ENCODE peak calls at places on chromosomes 3 and 15, in nine cellular contexts. One of them, this sample, is unnamed.
A peak's percentile ranks its signal among the peaks of the same experiment; 100 is the strongest.

GRCh38 chr15:32718082-32718821 is 448 bp downstream of the GREM1 start:
- DNase-seq in left ventricle myocardium inferior: no peak
- DNase-seq in transverse colon: peak; percentile 17
- DNase-seq in stomach: no peak
- DNase-seq in CD8-positive, alpha-beta T cell: no peak
- DNase-seq in lung: no peak
- DNase-seq in astrocyte: no peak
- DNase-seq in Peyer's patch: no peak
- DNase-seq in aorta: no peak
- DNase-seq in this sample: peak; percentile 38

GRCh38 chr3:133535971-133536634 is 37.4 kb upstream of the CDV3 start:
- DNase-seq in lung: no peak
- DNase-seq in left ventricle myocardium inferior: no peak
- DNase-seq in aorta: no peak
- DNase-seq in astrocyte: peak; percentile 89
- DNase-seq in CD8-positive, alpha-beta T cell: no peak
- DNase-seq in Peyer's patch: no peak
- DNase-seq in stomach: peak; percentile 63
- DNase-seq in transverse colon: peak; percentile 27
- DNase-seq in this sample: no peak

GRCh38 chr15:41494922-41495735 is 1.5 kb downstream of the ITPKA start:
- DNase-seq in aorta: no peak
- DNase-seq in stomach: peak; percentile 40
- DNase-seq in left ventricle myocardium inferior: no peak
- DNase-seq in CD8-positive, alpha-beta T cell: no peak
- DNase-seq in lung: no peak
- DNase-seq in astrocyte: no peak
- DNase-seq in transverse colon: no peak
- DNase-seq in Peyer's patch: peak; percentile 63
- DNase-seq in this sample: no peak

GRCh38 chr3:4977001-4977888 is 2.0 kb upstream of the BHLHE40 start:
- DNase-seq in aorta: peak; percentile 92
- DNase-seq in CD8-positive, alpha-beta T cell: peak; percentile 45
- DNase-seq in transverse colon: peak; percentile 79
- DNase-seq in lung: peak; percentile 83
- DNase-seq in stomach: peak; percentile 75
- DNase-seq in Peyer's patch: peak; percentile 89
- DNase-seq in astrocyte: peak; percentile 82
- DNase-seq in left ventricle myocardium inferior: peak; percentile 91
- DNase-seq in this sample: peak; percentile 80

GRCh38 chr3:141268281-141268680 is 36.7 kb downstream of the PXYLP1 start:
- DNase-seq in lung: no peak
- DNase-seq in Peyer's patch: no peak
- DNase-seq in transverse colon: no peak
- DNase-seq in left ventricle myocardium inferior: no peak
- DNase-seq in astrocyte: no peak
- DNase-seq in stomach: no peak
- DNase-seq in CD8-positive, alpha-beta T cell: no peak
- DNase-seq in aorta: no peak
- DNase-seq in this sample: no peak

GRCh38 chr3:195028877-195029606 is 241.9 kb downstream of the XXYLT1 start:
- DNase-seq in astrocyte: no peak
- DNase-seq in stomach: peak; percentile 40
- DNase-seq in left ventricle myocardium inferior: peak; percentile 42
- DNase-seq in transverse colon: no peak
- DNase-seq in Peyer's patch: peak; percentile 25
- DNase-seq in aorta: no peak
- DNase-seq in lung: no peak
- DNase-seq in CD8-positive, alpha-beta T cell: no peak
- DNase-seq in this sample: no peak

GRCh38 chr3:41974223-41974622 is 12.3 kb upstream of the ULK4 start:
- DNase-seq in transverse colon: no peak
- DNase-seq in stomach: no peak
- DNase-seq in left ventricle myocardium inferior: no peak
- DNase-seq in lung: no peak
- DNase-seq in CD8-positive, alpha-beta T cell: no peak
- DNase-seq in aorta: no peak
- DNase-seq in astrocyte: no peak
- DNase-seq in Peyer's patch: no peak
- DNase-seq in this sample: no peak

GRCh38 chr3:71987089-71987735 is 202.3 kb upstream of the PROK2 start:
- DNase-seq in CD8-positive, alpha-beta T cell: no peak
- DNase-seq in stomach: no peak
- DNase-seq in left ventricle myocardium inferior: no peak
- DNase-seq in aorta: no peak
- DNase-seq in transverse colon: no peak
- DNase-seq in astrocyte: no peak
- DNase-seq in lung: no peak
- DNase-seq in Peyer's patch: no peak
- DNase-seq in this sample: peak; percentile 27

GRCh38 chr3:188051801-188052228 is 102.1 kb upstream of the LPP start:
- DNase-seq in stomach: no peak
- DNase-seq in transverse colon: peak; percentile 43
- DNase-seq in aorta: peak; percentile 75
- DNase-seq in lung: no peak
- DNase-seq in left ventricle myocardium inferior: peak; percentile 55
- DNase-seq in CD8-positive, alpha-beta T cell: no peak
- DNase-seq in astrocyte: peak; percentile 57
- DNase-seq in Peyer's patch: peak; percentile 57
- DNase-seq in this sample: peak; percentile 55

GRCh38 chr3:188053710-188054379 is 100.1 kb upstream of the LPP start:
- DNase-seq in aorta: no peak
- DNase-seq in stomach: no peak
- DNase-seq in transverse colon: no peak
- DNase-seq in Peyer's patch: no peak
- DNase-seq in left ventricle myocardium inferior: no peak
- DNase-seq in astrocyte: no peak
- DNase-seq in CD8-positive, alpha-beta T cell: no peak
- DNase-seq in lung: no peak
- DNase-seq in this sample: no peak

GRCh38 chr3:188055388-188055787 is 98.6 kb upstream of the LPP start:
- DNase-seq in left ventricle myocardium inferior: no peak
- DNase-seq in lung: no peak
- DNase-seq in stomach: no peak
- DNase-seq in aorta: no peak
- DNase-seq in transverse colon: no peak
- DNase-seq in astrocyte: no peak
- DNase-seq in Peyer's patch: no peak
- DNase-seq in CD8-positive, alpha-beta T cell: no peak
- DNase-seq in this sample: no peak

GRCh38 chr3:188052229-188052965 is 101.6 kb upstream of the LPP start:
- DNase-seq in left ventricle myocardium inferior: peak; percentile 83
- DNase-seq in stomach: peak; percentile 43
- DNase-seq in transverse colon: peak; percentile 70
- DNase-seq in astrocyte: peak; percentile 79
- DNase-seq in aorta: peak; percentile 92
- DNase-seq in lung: peak; percentile 47
- DNase-seq in Peyer's patch: peak; percentile 67
- DNase-seq in CD8-positive, alpha-beta T cell: no peak
- DNase-seq in this sample: peak; percentile 36

DNA sequence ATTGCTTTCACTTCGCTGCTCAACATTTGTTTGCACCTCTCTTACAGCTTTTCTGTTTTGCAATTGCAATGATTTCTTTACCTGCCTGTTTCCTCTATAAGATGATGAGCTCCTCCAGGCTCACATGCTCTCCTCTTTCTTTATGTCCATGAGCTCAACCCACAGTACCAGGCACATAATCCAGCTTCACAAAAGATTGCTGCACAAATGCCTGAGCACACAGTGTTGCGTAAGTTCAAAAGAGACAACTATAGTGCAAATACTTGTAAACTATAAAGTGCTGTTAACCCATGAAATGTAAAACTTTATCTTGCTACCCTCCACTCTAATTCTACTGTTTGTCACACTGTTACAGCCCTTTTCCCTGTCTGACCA is 101.0 kb upstream of the LPP start:
- DNase-seq in astrocyte: no peak
- DNase-seq in transverse colon: no peak
- DNase-seq in stomach: no peak
- DNase-seq in aorta: no peak
- DNase-seq in Peyer's patch: no peak
- DNase-seq in left ventricle myocardium inferior: no peak
- DNase-seq in CD8-positive, alpha-beta T cell: no peak
- DNase-seq in lung: no peak
- DNase-seq in this sample: no peak
- H3K27ac ChIP-seq in astrocyte: no peak overlapping the region
- H3K27ac ChIP-seq in transverse colon: peak overlapping the region; percentile 76
- H3K27ac ChIP-seq in stomach: peak overlapping the region; percentile 87
- H3K27ac ChIP-seq in aorta: peak overlapping the region; percentile 89
- H3K27ac ChIP-seq in Peyer's patch: peak overlapping the region; percentile 62
- H3K27ac ChIP-seq in left ventricle myocardium inferior: peak overlapping the region; percentile 87
- H3K27ac ChIP-seq in CD8-positive, alpha-beta T cell: no peak overlapping the region
- H3K27ac ChIP-seq in lung: no peak overlapping the region
- H3K27ac ChIP-seq in this sample: no peak overlapping the region

GRCh38 chr3:49131040-49131439 is 1.8 kb downstream of the LAMB2 start:
- DNase-seq in astrocyte: no peak
- DNase-seq in Peyer's patch: no peak
- DNase-seq in lung: no peak
- DNase-seq in left ventricle myocardium inferior: no peak
- DNase-seq in aorta: no peak
- DNase-seq in CD8-positive, alpha-beta T cell: no peak
- DNase-seq in transverse colon: no peak
- DNase-seq in stomach: no peak
- DNase-seq in this sample: no peak

GRCh38 chr3:49133226-49133951 is 539 bp upstream of the LAMB2 start:
- DNase-seq in astrocyte: peak; percentile 90
- DNase-seq in lung: peak; percentile 86
- DNase-seq in Peyer's patch: peak; percentile 86
- DNase-seq in CD8-positive, alpha-beta T cell: no peak
- DNase-seq in left ventricle myocardium inferior: peak; percentile 90
- DNase-seq in aorta: peak; percentile 90
- DNase-seq in transverse colon: peak; percentile 88
- DNase-seq in stomach: peak; percentile 87
- DNase-seq in this sample: peak; percentile 92

GRCh38 chr3:49132073-49132436 is 795 bp downstream of the LAMB2 start:
- DNase-seq in astrocyte: no peak
- DNase-seq in Peyer's patch: no peak
- DNase-seq in lung: no peak
- DNase-seq in aorta: no peak
- DNase-seq in left ventricle myocardium inferior: no peak
- DNase-seq in transverse colon: no peak
- DNase-seq in CD8-positive, alpha-beta T cell: no peak
- DNase-seq in stomach: no peak
- DNase-seq in this sample: no peak

GRCh38 chr3:49131576-49131975 is 1.3 kb downstream of the LAMB2 start:
- DNase-seq in astrocyte: no peak
- DNase-seq in aorta: no peak
- DNase-seq in stomach: no peak
- DNase-seq in transverse colon: no peak
- DNase-seq in CD8-positive, alpha-beta T cell: no peak
- DNase-seq in left ventricle myocardium inferior: no peak
- DNase-seq in lung: no peak
- DNase-seq in Peyer's patch: no peak
- DNase-seq in this sample: no peak

DNA sequence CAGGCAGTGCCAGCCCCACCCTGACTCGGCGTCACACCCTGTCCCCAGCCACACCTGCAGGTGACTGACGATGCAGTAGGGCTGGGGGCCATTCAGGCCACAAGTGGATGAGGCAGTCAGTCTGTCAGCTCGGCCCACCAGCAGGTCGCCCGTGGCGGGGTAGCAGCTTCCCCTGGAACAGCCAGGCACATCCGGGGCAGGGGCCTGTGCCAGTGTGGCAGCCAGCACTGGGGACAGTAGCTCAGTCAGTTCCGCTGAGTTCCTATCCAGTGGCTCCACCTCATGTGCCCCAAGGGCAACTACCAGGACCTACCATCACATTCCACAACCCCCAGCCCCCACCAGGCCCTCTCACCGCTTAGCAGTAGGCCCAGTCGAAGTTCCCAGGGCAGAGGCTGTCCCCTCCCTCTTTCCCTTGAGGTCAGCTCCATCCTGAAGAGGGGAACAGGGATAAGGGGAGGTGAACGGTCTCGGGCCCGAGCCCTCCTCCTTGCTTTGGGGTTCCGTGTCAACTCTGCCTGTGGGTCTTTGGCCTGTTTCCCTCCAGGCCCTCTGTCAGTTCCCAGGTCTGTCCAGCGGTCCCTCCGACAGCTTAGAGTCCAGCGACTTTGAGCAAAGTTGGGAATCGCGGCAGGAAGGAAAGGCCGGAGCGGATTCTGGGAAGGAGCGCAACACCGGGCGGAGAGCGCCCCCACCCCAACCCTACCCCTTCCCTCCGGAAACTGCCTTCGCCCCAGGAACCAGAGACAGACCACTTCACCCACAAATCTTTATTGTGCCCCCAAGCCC is at the start of gene LAMB2:
- DNase-seq in aorta: peak; percentile 84
- DNase-seq in left ventricle myocardium inferior: peak; percentile 84
- DNase-seq in stomach: peak; percentile 77
- DNase-seq in lung: peak; percentile 73
- DNase-seq in CD8-positive, alpha-beta T cell: no peak
- DNase-seq in transverse colon: peak; percentile 79
- DNase-seq in astrocyte: peak; percentile 82
- DNase-seq in Peyer's patch: peak; percentile 83
- DNase-seq in this sample: peak; percentile 78
- H3K4me3 ChIP-seq in aorta: peak within 1 kb of the TSS; percentile 72
- H3K4me3 ChIP-seq in left ventricle myocardium inferior: peak within 1 kb of the TSS; percentile 93
- H3K4me3 ChIP-seq in stomach: peak within 1 kb of the TSS; percentile 74
- H3K4me3 ChIP-seq in lung: peak within 1 kb of the TSS; percentile 69
- H3K4me3 ChIP-seq in CD8-positive, alpha-beta T cell: no peak within 1 kb of the TSS
- H3K4me3 ChIP-seq in transverse colon: peak within 1 kb of the TSS; percentile 52
- H3K4me3 ChIP-seq in astrocyte: peak within 1 kb of the TSS; percentile 97
- H3K4me3 ChIP-seq in Peyer's patch: peak within 1 kb of the TSS; percentile 66
- H3K4me3 ChIP-seq in this sample: peak within 1 kb of the TSS; percentile 39

DNA sequence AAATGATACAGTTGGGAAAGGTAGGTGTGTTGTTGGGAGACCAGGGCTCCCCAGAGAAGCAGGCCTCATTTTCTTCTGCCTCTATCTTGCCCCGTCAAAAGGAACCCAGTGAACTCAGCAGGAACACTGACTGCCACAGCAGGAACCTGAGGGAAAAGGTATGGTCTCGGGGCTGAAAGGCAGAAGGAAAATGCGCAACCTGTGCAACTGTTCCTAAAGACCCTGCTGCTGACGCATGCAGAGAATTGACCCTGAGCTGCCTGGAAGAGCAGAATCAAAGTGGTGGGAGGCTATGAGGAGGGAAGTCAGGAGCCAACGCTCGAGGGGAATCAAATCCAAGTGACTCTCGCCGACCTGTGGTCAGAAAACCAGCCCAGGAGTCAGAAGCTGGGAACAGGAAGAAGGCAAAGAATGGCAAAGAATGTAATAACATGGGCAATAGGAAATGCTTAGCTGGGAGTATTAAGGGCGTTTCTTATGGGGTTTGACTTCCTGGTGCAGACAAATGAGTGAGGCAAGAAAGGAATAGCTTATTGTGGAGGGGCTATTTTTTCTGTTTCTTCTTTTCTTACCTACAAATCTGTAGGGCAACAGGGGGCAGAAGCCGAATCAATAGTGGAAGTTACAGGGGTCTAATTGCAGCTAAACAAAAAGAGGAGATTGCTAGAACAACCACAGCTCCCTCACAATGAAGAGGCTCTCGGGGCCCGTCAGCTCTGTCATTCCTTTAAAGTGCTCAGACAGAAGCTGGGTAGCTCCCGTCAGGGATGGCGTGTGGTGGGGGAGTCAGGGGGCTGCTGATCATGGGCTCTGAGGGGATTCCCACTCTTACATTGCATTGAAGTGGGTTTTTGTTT is 65.4 kb upstream of the DLG1 start:
- DNase-seq in Peyer's patch: peak; percentile 6
- DNase-seq in left ventricle myocardium inferior: no peak
- DNase-seq in CD8-positive, alpha-beta T cell: no peak
- DNase-seq in stomach: peak; percentile 11
- DNase-seq in astrocyte: no peak
- DNase-seq in aorta: no peak
- DNase-seq in transverse colon: no peak
- DNase-seq in lung: no peak
- DNase-seq in this sample: no peak
- H3K4me1 ChIP-seq in Peyer's patch: no peaks in the 10 kb centered on the region
- H3K4me1 ChIP-seq in left ventricle myocardium inferior: peaks cover 3% of the 10 kb centered on the region
- H3K4me1 ChIP-seq in CD8-positive, alpha-beta T cell: no peaks in the 10 kb centered on the region
- H3K4me1 ChIP-seq in stomach: peaks cover 9% of the 10 kb centered on the region
- H3K4me1 ChIP-seq in astrocyte: peaks cover 27% of the 10 kb centered on the region
- H3K4me1 ChIP-seq in aorta: no peaks in the 10 kb centered on the region
- H3K4me1 ChIP-seq in transverse colon: no peaks in the 10 kb centered on the region
- H3K4me1 ChIP-seq in lung: peaks cover 3% of the 10 kb centered on the region
- H3K4me1 ChIP-seq in this sample: no peaks in the 10 kb centered on the region

DNA sequence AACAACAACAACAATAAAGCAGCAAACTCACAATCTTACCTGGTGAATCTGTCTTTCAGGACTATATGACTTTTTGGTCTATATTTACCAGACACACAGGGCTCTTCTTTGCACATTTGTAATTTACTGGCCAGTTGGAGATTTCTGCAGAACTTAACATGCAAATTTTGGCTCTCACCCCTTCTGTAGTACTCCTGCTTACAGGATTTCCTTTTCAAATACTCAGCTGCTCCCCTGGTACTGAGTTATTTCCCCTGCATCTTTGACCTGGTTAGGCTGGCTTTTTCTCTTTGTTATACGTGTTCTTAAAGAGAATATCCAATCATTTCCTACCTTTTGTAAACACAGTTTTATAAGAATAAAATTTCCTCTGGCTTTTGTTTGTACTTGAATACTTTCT is 228.0 kb downstream of the MBNL1 start:
- DNase-seq in Peyer's patch: no peak
- DNase-seq in CD8-positive, alpha-beta T cell: no peak
- DNase-seq in transverse colon: no peak
- DNase-seq in lung: no peak
- DNase-seq in aorta: no peak
- DNase-seq in left ventricle myocardium inferior: no peak
- DNase-seq in astrocyte: no peak
- DNase-seq in stomach: no peak
- DNase-seq in this sample: no peak
- H3K27ac ChIP-seq in Peyer's patch: no peak overlapping the region
- H3K27ac ChIP-seq in CD8-positive, alpha-beta T cell: no peak overlapping the region
- H3K27ac ChIP-seq in transverse colon: no peak overlapping the region
- H3K27ac ChIP-seq in lung: no peak overlapping the region
- H3K27ac ChIP-seq in aorta: no peak overlapping the region
- H3K27ac ChIP-seq in left ventricle myocardium inferior: peak overlapping the region; percentile 80
- H3K27ac ChIP-seq in astrocyte: no peak overlapping the region
- H3K27ac ChIP-seq in stomach: no peak overlapping the region
- H3K27ac ChIP-seq in this sample: no peak overlapping the region